ENCODE peak calls at places on chromosome 14, in four cellular contexts. One of them, this sample, is unnamed.

GRCh38 chr14:22505751-22506710 is 83.0 kb downstream of the DAD1 start:
- DNase-seq in lower leg skin: no peak
- DNase-seq in NCI-H1105 treated with DMSO at 0.1 percent for 48 hours: no peak
- DNase-seq in breast epithelium: no peak
- DNase-seq in this sample: no peak

GRCh38 chr14:91780452-91780851 is 48.6 kb upstream of the CATSPERB start:
- DNase-seq in NCI-H1105 treated with DMSO at 0.1 percent for 48 hours: no peak
- DNase-seq in breast epithelium: no peak
- DNase-seq in lower leg skin: no peak
- DNase-seq in this sample: no peak

GRCh38 chr14:90354551-90355298 is 23.0 kb upstream of the NRDE2 start:
- DNase-seq in lower leg skin: no peak
- DNase-seq in breast epithelium: no peak
- DNase-seq in NCI-H1105 treated with DMSO at 0.1 percent for 48 hours: no peak
- DNase-seq in this sample: no peak

GRCh38 chr14:23056956-23057756 is at the start of gene CDH24:
- DNase-seq in breast epithelium: no peak
- DNase-seq in NCI-H1105 treated with DMSO at 0.1 percent for 48 hours: no peak
- DNase-seq in lower leg skin: peak
- DNase-seq in this sample: no peak

GRCh38 chr14:71687115-71687836 is 245.0 kb upstream of the RGS6 start:
- DNase-seq in breast epithelium: no peak
- DNase-seq in lower leg skin: no peak
- DNase-seq in NCI-H1105 treated with DMSO at 0.1 percent for 48 hours: no peak
- DNase-seq in this sample: no peak

GRCh38 chr14:86022031-86022629 is 492.2 kb downstream of the FLRT2 start:
- DNase-seq in NCI-H1105 treated with DMSO at 0.1 percent for 48 hours: no peak
- DNase-seq in lower leg skin: no peak
- DNase-seq in breast epithelium: no peak
- DNase-seq in this sample: no peak

GRCh38 chr14:26841920-26842741 is 244.3 kb upstream of the NOVA1 start:
- DNase-seq in breast epithelium: no peak
- DNase-seq in lower leg skin: peak
- DNase-seq in NCI-H1105 treated with DMSO at 0.1 percent for 48 hours: no peak
- DNase-seq in this sample: peak

GRCh38 chr14:60732840-60733483 is 1.6 kb upstream of the MNAT1 start:
- DNase-seq in NCI-H1105 treated with DMSO at 0.1 percent for 48 hours: no peak
- DNase-seq in lower leg skin: no peak
- DNase-seq in breast epithelium: no peak
- DNase-seq in this sample: no peak

GRCh38 chr14:30874999-30875787 is 834 bp downstream of the COCH start:
- DNase-seq in NCI-H1105 treated with DMSO at 0.1 percent for 48 hours: peak
- DNase-seq in lower leg skin: no peak
- DNase-seq in breast epithelium: no peak
- DNase-seq in this sample: no peak

GRCh38 chr14:60346706-60347105 is 97.7 kb downstream of the PPM1A start:
- DNase-seq in breast epithelium: no peak
- DNase-seq in lower leg skin: no peak
- DNase-seq in NCI-H1105 treated with DMSO at 0.1 percent for 48 hours: peak
- DNase-seq in this sample: no peak

GRCh38 chr14:31024042-31024480 is 1.4 kb upstream of the AP4S1 start:
- DNase-seq in NCI-H1105 treated with DMSO at 0.1 percent for 48 hours: no peak
- DNase-seq in breast epithelium: no peak
- DNase-seq in lower leg skin: no peak
- DNase-seq in this sample: no peak

GRCh38 chr14:65334765-65335411 is 77.6 kb upstream of the FUT8 start:
- DNase-seq in lower leg skin: no peak
- DNase-seq in breast epithelium: no peak
- DNase-seq in NCI-H1105 treated with DMSO at 0.1 percent for 48 hours: no peak
- DNase-seq in this sample: peak